ENCODE peak calls at places on chromosomes 16 and 17, in four cellular contexts. A, T, S and C are unnamed samples.
A peak's percentile ranks its signal among the peaks of the same experiment; 100 is the strongest.

GRCh38 chr16:85347213-85347591 is 234.9 kb upstream of the CIBAR2 start:
- DNase-seq in A (peak; percentile 63), T (peak; percentile 74), S (no peak), C (peak; percentile 82)

GRCh38 chr16:84117482-84117843 is 721 bp upstream of the MBTPS1 start:
- DNase-seq in A (peak; percentile 57), T (no peak), S (no peak), C (peak; percentile 36)

GRCh38 chr17:61157246-61157887 is 242.3 kb upstream of the TBX2 start:
- DNase-seq in A (peak; percentile 54), T (no peak), S (no peak), C (peak; percentile 27)

GRCh38 chr17:61127960-61128359 is 271.7 kb upstream of the TBX2 start:
- DNase-seq in A (no peak), T (no peak), S (no peak), C (no peak)

GRCh38 chr16:68786685-68787418 is 49.8 kb downstream of the CDH1 start:
- DNase-seq in A (no peak), T (no peak), S (no peak), C (no peak)

GRCh38 chr17:41002814-41003213 is 3.1 kb upstream of the KRTAP3-2 start:
- DNase-seq in A (no peak), T (no peak), S (no peak), C (no peak)

GRCh38 chr17:76866774-76867577 is 1.2 kb upstream of the MGAT5B start:
- DNase-seq in A (no peak), T (no peak), S (no peak), C (no peak)

GRCh38 chr16:4580245-4580644 is 24.1 kb downstream of the C16orf96 start:
- DNase-seq in A (no peak), T (no peak), S (no peak), C (peak; percentile 1)

GRCh38 chr16:13168091-13168572 is 266.7 kb downstream of the SHISA9 start:
- DNase-seq in A (peak; percentile 2), T (no peak), S (no peak), C (peak; percentile 34)

GRCh38 chr16:64416232-64417010 is 705.4 kb downstream of the CDH11 start:
- DNase-seq in A (no peak), T (no peak), S (no peak), C (no peak)

GRCh38 chr17:68296217-68297140 is 5.2 kb downstream of the ARSG start:
- DNase-seq in A (no peak), T (no peak), S (no peak), C (no peak)

GRCh38 chr16:15682105-15682570 is 32.1 kb downstream of the NDE1 start:
- DNase-seq in A (no peak), T (peak; percentile 48), S (no peak), C (peak; percentile 60)

GRCh38 chr16:47568355-47568754 is 107.2 kb downstream of the PHKB start:
- DNase-seq in A (no peak), T (no peak), S (no peak), C (no peak)

GRCh38 chr17:82912571-82913089 is 72.8 kb upstream of the ZNF750 start:
- DNase-seq in A (no peak), T (no peak), S (no peak), C (no peak)

GRCh38 chr16:31488630-31489564 is 6.0 kb downstream of the SLC5A2 start:
- DNase-seq in A (no peak), T (no peak), S (no peak), C (no peak)

GRCh38 chr16:2963074-2963610 is 933 bp upstream of the KREMEN2 start:
- DNase-seq in A (no peak), T (no peak), S (no peak), C (peak; percentile 70)

GRCh38 chr17:15231851-15232516 is 33.1 kb downstream of the PMP22 start:
- DNase-seq in A (no peak), T (no peak), S (no peak), C (no peak)

GRCh38 chr16:57379579-57379978 is 7.3 kb downstream of the CX3CL1 start:
- DNase-seq in A (peak; percentile 72), T (no peak), S (no peak), C (no peak)

GRCh38 chr16:51084074-51084928 is 66.8 kb downstream of the SALL1 start:
- DNase-seq in A (no peak), T (no peak), S (no peak), C (no peak)

GRCh38 chr17:8185580-8186445 is 4.2 kb downstream of the BORCS6 start:
- DNase-seq in A (peak; percentile 81), T (peak; percentile 100), S (no peak), C (peak; percentile 43)

GRCh38 chr17:73586153-73586906 is 57.9 kb downstream of the SDK2 start:
- DNase-seq in A (peak; percentile 82), T (no peak), S (no peak), C (no peak)

GRCh38 chr16:58020628-58021521 is 4.7 kb upstream of the MMP15 start:
- DNase-seq in A (peak; percentile 70), T (peak; percentile 86), S (no peak), C (peak; percentile 66)

GRCh38 chr17:56018202-56018601 is 135.1 kb upstream of the ANKFN1 start:
- DNase-seq in A (no peak), T (no peak), S (no peak), C (no peak)

GRCh38 chr16:71767060-71767900 is 41.4 kb downstream of the AP1G1 start:
- DNase-seq in A (no peak), T (no peak), S (no peak), C (no peak)

GRCh38 chr16:85673529-85674417 is 15.0 kb downstream of the GINS2 start:
- DNase-seq in A (peak; percentile 78), T (no peak), S (no peak), C (no peak)

GRCh38 chr17:51060396-51060795 is 60.3 kb downstream of the SPAG9 start:
- DNase-seq in A (no peak), T (no peak), S (no peak), C (no peak)

DNA sequence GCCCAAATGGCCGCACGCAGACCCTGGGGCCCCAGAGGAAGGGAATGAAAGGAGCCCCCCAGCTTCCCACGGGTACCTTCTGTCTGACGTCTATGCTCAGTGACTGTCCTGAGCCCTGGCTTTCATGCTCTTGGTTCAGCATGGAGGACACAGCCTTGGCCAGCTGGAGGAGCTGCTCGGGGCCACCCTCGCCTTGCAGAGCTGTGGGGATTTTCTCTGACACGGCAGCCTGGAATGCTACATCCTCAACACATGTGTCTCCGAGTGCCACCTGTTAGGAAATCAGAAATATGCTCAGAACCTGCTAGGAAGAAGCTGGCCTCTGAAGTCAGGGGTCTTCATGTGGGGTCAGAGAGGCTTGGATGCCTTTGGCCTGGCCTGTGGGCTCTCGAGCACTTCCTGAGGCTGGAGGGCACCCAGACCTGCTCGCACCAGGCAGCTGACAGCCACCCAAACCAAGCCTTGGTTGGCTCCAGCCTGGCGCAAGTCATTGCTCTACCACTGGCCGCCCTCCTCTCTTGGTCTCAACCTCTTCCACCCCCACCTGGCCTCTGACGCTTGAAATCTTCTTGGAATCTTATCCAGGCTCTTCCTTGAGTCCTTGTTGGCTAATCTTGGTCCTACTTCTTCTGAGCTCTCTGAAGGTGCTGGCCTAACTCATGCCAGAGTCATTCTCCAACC is 63.7 kb upstream of the BCO1 start:
- DNase-seq in A (no peak), T (no peak), S (no peak), C (no peak)
- TF ChIP-seq YY1 in A (no peak), T (no peak), S (no peak), C (no peak)

DNA sequence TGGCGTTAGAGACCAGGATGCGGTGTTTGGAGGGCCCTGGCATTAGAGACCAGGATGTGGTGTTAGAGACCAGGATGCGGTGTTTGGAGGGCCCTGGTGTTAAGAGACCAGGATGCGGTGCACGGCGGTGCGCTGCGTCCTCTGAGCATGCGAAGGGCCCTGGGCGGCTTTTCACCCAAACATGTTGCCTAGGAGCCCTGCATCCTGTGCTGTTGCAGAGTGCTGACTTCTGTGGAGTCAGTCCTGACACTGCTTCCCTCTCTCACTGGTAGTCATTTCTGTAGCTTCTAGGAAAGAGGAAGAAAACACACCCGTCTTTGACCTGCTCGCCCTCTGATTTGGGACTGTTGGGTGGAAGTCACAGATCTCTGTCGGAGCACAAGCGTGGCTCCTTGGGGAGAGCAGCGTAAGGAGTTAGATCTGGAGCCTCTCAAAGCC is 141.2 kb downstream of the LAT start:
- DNase-seq in A (no peak), T (no peak), S (no peak), C (no peak)
- TF ChIP-seq GABPA in A (no peak), T (no peak), S (no peak), C (no peak)

DNA sequence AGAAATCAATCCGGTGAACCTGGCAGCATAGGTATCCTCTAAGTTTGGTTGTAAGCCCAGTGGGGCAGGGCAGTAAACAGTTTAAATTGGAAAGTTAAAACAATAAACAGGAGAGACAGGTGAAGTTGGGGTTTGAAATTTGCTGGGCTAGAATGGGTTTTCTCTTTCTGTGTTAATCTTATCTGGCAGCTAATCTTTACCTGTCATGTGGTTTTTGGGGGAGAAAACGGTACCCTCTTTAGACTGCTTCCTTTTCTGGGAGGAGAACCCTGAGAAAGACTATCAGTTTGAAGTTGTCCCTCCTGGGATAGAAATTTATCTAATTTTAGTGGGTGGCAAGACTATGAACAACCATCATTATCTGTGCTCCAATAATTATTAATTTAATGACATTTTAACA is 24.0 kb downstream of the CDH13 start:
- DNase-seq in A (no peak), T (no peak), S (no peak), C (no peak)
- H2AFZ ChIP-seq in A (no peak overlapping the region), T (no peak overlapping the region), S (no peak overlapping the region), C (no peak overlapping the region)

DNA sequence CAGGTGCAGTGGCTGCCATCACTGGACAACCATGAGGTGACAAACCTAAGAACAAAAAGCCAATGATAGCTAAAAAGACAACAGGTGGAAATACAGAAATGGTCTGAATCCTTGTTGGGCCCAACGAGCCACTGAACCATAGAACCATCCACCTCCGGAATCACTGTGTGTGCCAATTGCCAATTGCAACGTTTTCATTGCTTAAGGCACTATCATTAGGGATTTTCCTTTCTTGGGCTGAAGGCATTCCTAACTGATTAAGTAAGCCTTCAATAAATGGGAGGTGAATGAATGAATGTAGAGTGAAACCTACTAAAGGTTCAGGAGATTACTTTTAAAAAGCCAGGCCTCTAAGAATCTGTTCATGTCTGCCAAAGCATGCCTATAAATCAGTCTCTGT is 3.6 kb downstream of the USP31 start:
- DNase-seq in A (no peak), T (no peak), S (no peak), C (no peak)
- TF ChIP-seq YY1 in A (no peak), T (no peak), S (no peak), C (no peak)

GRCh38 chr16:78402797-78403196 is 303.3 kb downstream of the WWOX start:
- DNase-seq in A (peak; percentile 32), T (no peak), S (no peak), C (no peak)
- TF ChIP-seq GABPA in A (no peak), T (no peak), S (no peak), C (no peak)

GRCh38 chr17:69414408-69415274 is at the start of gene MAP2K6:
- DNase-seq in A (peak; percentile 79), T (peak; percentile 85), S (peak; percentile 60), C (peak; percentile 40)
- H2AFZ ChIP-seq in A (peak within 1 kb of the TSS; percentile 92), T (peak within 1 kb of the TSS; percentile 96), S (peak within 1 kb of the TSS; percentile 94), C (peak within 1 kb of the TSS; percentile 65)

GRCh38 chr17:32103476-32104113 is 38.7 kb upstream of the RHOT1 start:
- DNase-seq in A (no peak), T (peak; percentile 42), S (no peak), C (no peak)

GRCh38 chr17:32100971-32101631 is 41.2 kb upstream of the RHOT1 start:
- DNase-seq in A (no peak), T (peak; percentile 45), S (no peak), C (no peak)

GRCh38 chr17:32102172-32102571 is 40.1 kb upstream of the RHOT1 start:
- DNase-seq in A (no peak), T (peak; percentile 43), S (no peak), C (no peak)

GRCh38 chr17:32104158-32104557 is 38.1 kb upstream of the RHOT1 start:
- DNase-seq in A (no peak), T (peak; percentile 39), S (no peak), C (no peak)

GRCh38 chr17:32102697-32103096 is 39.6 kb upstream of the RHOT1 start:
- DNase-seq in A (no peak), T (peak; percentile 26), S (no peak), C (no peak)
- TF ChIP-seq YY1 in A (no peak), T (no peak), S (no peak), C (no peak)

GRCh38 chr17:13337171-13337570 is 264.6 kb downstream of the HS3ST3A1 start:
- DNase-seq in A (no peak), T (no peak), S (no peak), C (no peak)
- TF ChIP-seq GABPA in A (no peak), T (no peak), S (no peak), C (no peak)